ENCODE peak calls at places on chromosomes 13 and 19, in six cellular contexts. B, S, N, P, K and D are unnamed samples.

GRCh38 chr19:4298772-4299550 is 3.2 kb downstream of the TMIGD2 start:
- DNase-seq in B (no peak), S (no peak), N (no peak), P (no peak), K (no peak), D (no peak)

GRCh38 chr13:89363144-89363543 is 1692.0 kb downstream of the SLITRK5 start:
- DNase-seq in B (no peak), S (no peak), N (no peak), P (no peak), K (no peak), D (no peak)

GRCh38 chr19:7968796-7969559 is 25.5 kb upstream of the TIMM44 start:
- DNase-seq in B (no peak), S (peak; percentile 24), N (no peak), P (no peak), K (no peak), D (no peak)

GRCh38 chr13:34462843-34463242 is 479.2 kb upstream of the NBEA start:
- DNase-seq in B (no peak), S (peak; percentile 71), N (no peak), P (no peak), K (peak; percentile 38), D (no peak)

GRCh38 chr19:47109541-47110375 is 3.8 kb downstream of the ZC3H4 start:
- DNase-seq in B (no peak), S (peak; percentile 61), N (no peak), P (no peak), K (peak; percentile 61), D (peak; percentile 57)

GRCh38 chr13:100589178-100589725 is 663 bp upstream of the GGACT start:
- DNase-seq in B (no peak), S (no peak), N (no peak), P (no peak), K (no peak), D (no peak)

GRCh38 chr13:72544042-72544441 is 183.4 kb downstream of the MZT1 start:
- DNase-seq in B (no peak), S (no peak), N (no peak), P (no peak), K (no peak), D (no peak)

GRCh38 chr19:5985098-5985783 is 7.3 kb upstream of the RANBP3 start:
- DNase-seq in B (peak; percentile 63), S (peak; percentile 38), N (no peak), P (no peak), K (peak; percentile 84), D (no peak)

GRCh38 chr19:4279530-4280422 is 710 bp downstream of the SHD start:
- DNase-seq in B (no peak), S (no peak), N (no peak), P (no peak), K (no peak), D (no peak)

GRCh38 chr13:37833411-37833810 is 36.2 kb downstream of the TRPC4 start:
- DNase-seq in B (no peak), S (no peak), N (no peak), P (no peak), K (no peak), D (no peak)

GRCh38 chr13:100128373-100128772 is 39.5 kb downstream of the PCCA start:
- DNase-seq in B (no peak), S (peak; percentile 80), N (no peak), P (no peak), K (no peak), D (no peak)

GRCh38 chr13:67437246-67437645 is 207.1 kb upstream of the PCDH9 start:
- DNase-seq in B (no peak), S (no peak), N (no peak), P (no peak), K (no peak), D (no peak)

GRCh38 chr13:100301418-100301817 is 212.5 kb downstream of the PCCA start:
- DNase-seq in B (no peak), S (no peak), N (no peak), P (no peak), K (no peak), D (no peak)

GRCh38 chr19:48873476-48874308 is 1.5 kb downstream of the PPP1R15A start:
- DNase-seq in B (peak; percentile 72), S (no peak), N (no peak), P (no peak), K (peak; percentile 56), D (no peak)

GRCh38 chr19:58450836-58451357 is 525 bp upstream of the ZNF324B start:
- DNase-seq in B (no peak), S (no peak), N (no peak), P (no peak), K (no peak), D (no peak)

GRCh38 chr13:43156916-43157315 is 133.5 kb downstream of the DNAJC15 start:
- DNase-seq in B (no peak), S (no peak), N (no peak), P (no peak), K (peak; percentile 52), D (no peak)

GRCh38 chr13:85655040-85655439 is 144.2 kb downstream of the SLITRK6 start:
- DNase-seq in B (no peak), S (no peak), N (no peak), P (no peak), K (no peak), D (no peak)

GRCh38 chr13:61180245-61180644 is 235.4 kb downstream of the PCDH20 start:
- DNase-seq in B (no peak), S (no peak), N (no peak), P (no peak), K (no peak), D (no peak)

GRCh38 chr13:40271511-40271910 is 394.9 kb downstream of the FOXO1 start:
- DNase-seq in B (peak; percentile 20), S (no peak), N (no peak), P (peak; percentile 30), K (no peak), D (no peak)

GRCh38 chr19:15265214-15265613 is 33.0 kb upstream of the EPHX3 start:
- DNase-seq in B (no peak), S (no peak), N (no peak), P (no peak), K (no peak), D (no peak)

GRCh38 chr19:33718668-33719259 is 77.9 kb upstream of the KCTD15 start:
- DNase-seq in B (no peak), S (no peak), N (no peak), P (no peak), K (no peak), D (no peak)

GRCh38 chr19:15109768-15110417 is 2.7 kb downstream of the SYDE1 start:
- DNase-seq in B (no peak), S (no peak), N (no peak), P (no peak), K (no peak), D (no peak)

GRCh38 chr19:1401138-1401888 is at the start of gene GAMT:
- DNase-seq in B (peak; percentile 67), S (no peak), N (peak; percentile 52), P (no peak), K (peak; percentile 42), D (peak; percentile 77)

GRCh38 chr13:100508996-100509395 is 79.6 kb downstream of the GGACT start:
- DNase-seq in B (no peak), S (no peak), N (no peak), P (no peak), K (no peak), D (no peak)

GRCh38 chr13:41774605-41775218 is 186.2 kb downstream of the VWA8 start:
- DNase-seq in B (no peak), S (no peak), N (no peak), P (no peak), K (no peak), D (no peak)
- H3K4me1 ChIP-seq in B (no peaks in the 10 kb centered on the region), S (no peaks in the 10 kb centered on the region), N (no peaks in the 10 kb centered on the region), P (no peaks in the 10 kb centered on the region), K (peaks cover 13% of the 10 kb centered on the region), D (peaks cover 3% of the 10 kb centered on the region)

GRCh38 chr13:25153736-25154135 is 18.4 kb downstream of the AMER2 start:
- DNase-seq in B (no peak), S (no peak), N (no peak), P (no peak), K (no peak), D (peak; percentile 56)
- H3K4me3 ChIP-seq in B (no peak overlapping the region), S (no peak overlapping the region), N (no peak overlapping the region), P (no peak overlapping the region), K (no peak overlapping the region), D (no peak overlapping the region)

GRCh38 chr19:44131955-44132354 is 9.4 kb upstream of the ZNF234 start:
- DNase-seq in B (no peak), S (no peak), N (no peak), P (no peak), K (no peak), D (no peak)
- H3K9me3 ChIP-seq in B (no peaks in the 10 kb centered on the region), S (no peaks in the 10 kb centered on the region), N (peaks cover 17% of the 10 kb centered on the region), P (no peaks in the 10 kb centered on the region), K (no peaks in the 10 kb centered on the region), D (no peaks in the 10 kb centered on the region)

GRCh38 chr13:51603716-51604115 is 19.5 kb downstream of the WDFY2 start:
- DNase-seq in B (no peak), S (no peak), N (no peak), P (no peak), K (no peak), D (no peak)

GRCh38 chr13:51601601-51602348 is 17.5 kb downstream of the WDFY2 start:
- DNase-seq in B (no peak), S (no peak), N (no peak), P (no peak), K (no peak), D (no peak)

GRCh38 chr13:51594432-51594831 is 10.2 kb downstream of the WDFY2 start:
- DNase-seq in B (no peak), S (no peak), N (no peak), P (no peak), K (no peak), D (no peak)

GRCh38 chr13:51600703-51601102 is 16.4 kb downstream of the WDFY2 start:
- DNase-seq in B (no peak), S (no peak), N (no peak), P (no peak), K (no peak), D (no peak)

DNA sequence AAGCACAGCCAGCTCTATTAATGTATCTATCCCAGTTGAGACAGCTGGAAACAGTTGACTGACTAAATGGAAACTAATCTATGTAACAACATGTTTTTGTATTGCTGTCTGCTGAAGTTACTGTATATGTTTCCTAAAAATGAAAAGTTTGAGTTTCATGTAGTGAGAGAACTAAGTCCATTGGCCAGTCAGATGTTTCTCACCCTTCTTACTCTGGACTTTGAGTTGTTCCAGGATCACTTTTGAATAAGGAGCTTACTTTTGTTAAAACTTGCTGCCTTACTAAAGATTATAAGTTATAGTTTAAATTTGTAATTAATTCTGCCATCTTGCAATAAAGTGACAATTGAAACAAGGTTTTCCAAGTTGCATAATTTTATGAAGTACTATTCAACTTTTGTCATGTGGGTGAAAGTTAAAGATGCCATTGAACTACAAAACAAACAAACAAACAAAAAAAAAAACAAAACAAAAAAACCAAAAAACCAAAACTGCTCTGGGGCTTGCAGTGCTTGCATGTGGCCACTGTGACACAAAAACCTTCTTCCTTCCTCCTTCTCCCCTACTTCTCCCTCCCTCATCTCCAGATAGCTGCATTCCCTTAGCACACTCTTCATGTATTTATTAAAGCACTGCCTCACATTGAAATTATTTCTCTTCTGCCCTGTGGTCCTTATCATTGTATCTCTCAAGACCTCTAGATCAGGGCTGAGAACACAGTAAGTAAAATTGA is 15.3 kb downstream of the WDFY2 start:
- DNase-seq in B (no peak), S (no peak), N (no peak), P (no peak), K (no peak), D (no peak)
- H3K4me1 ChIP-seq in B (peaks cover 29% of the 10 kb centered on the region), S (no peaks in the 10 kb centered on the region), N (no peaks in the 10 kb centered on the region), P (no peaks in the 10 kb centered on the region), K (peaks cover 4% of the 10 kb centered on the region), D (peaks cover 9% of the 10 kb centered on the region)

GRCh38 chr19:16887353-16888265 is 1.2 kb upstream of the F2RL3 start:
- DNase-seq in B (no peak), S (no peak), N (no peak), P (no peak), K (peak; percentile 21), D (no peak)
- H3K4me3 ChIP-seq in B (no peak overlapping the region), S (no peak overlapping the region), N (no peak overlapping the region), P (no peak overlapping the region), K (no peak overlapping the region), D (no peak overlapping the region)